ENCODE peak calls at places on chromosomes 12 and 14, in six cellular contexts. N is CD8-positive, alpha-beta T cell; T is heart right ventricle; V is neural progenitor cell; P is A549; C is Panc1. Y is an unnamed sample.

GRCh38 chr12:57231276-57232021 is 1.9 kb downstream of the SHMT2 start:
- DNase-seq in N (no peak), T (no peak), V (no peak), P (no peak), C (no peak), Y (peak; percentile 5)

GRCh38 chr12:5376591-5377207 is 55.2 kb upstream of the NTF3 start:
- DNase-seq in N (no peak), T (no peak), V (no peak), P (no peak), C (no peak), Y (no peak)

GRCh38 chr14:100850841-100851585 is 25.1 kb downstream of the MEG3 start:
- DNase-seq in N (peak; percentile 68), T (peak; percentile 44), V (peak; percentile 54), P (peak; percentile 69), C (no peak), Y (peak; percentile 58)

GRCh38 chr14:53011053-53011462 is 60.2 kb upstream of the FERMT2 start:
- DNase-seq in N (no peak), T (peak; percentile 54), V (peak; percentile 65), P (peak; percentile 61), C (no peak), Y (peak; percentile 76)

GRCh38 chr12:124512667-124513296 is 54.6 kb downstream of the NCOR2 start:
- DNase-seq in N (no peak), T (peak; percentile 90), V (peak; percentile 97), P (peak; percentile 75), C (no peak), Y (peak; percentile 86)

GRCh38 chr12:123164222-123164621 is 13.3 kb upstream of the PITPNM2 start:
- DNase-seq in N (no peak), T (no peak), V (no peak), P (no peak), C (no peak), Y (no peak)

GRCh38 chr12:109714141-109714912 is 702 bp downstream of the FAM222A start:
- DNase-seq in N (peak; percentile 39), T (peak; percentile 63), V (peak; percentile 92), P (peak; percentile 72), C (no peak), Y (peak; percentile 73)

GRCh38 chr14:101363880-101364391 is 197.4 kb upstream of the DIO3 start:
- DNase-seq in N (no peak), T (no peak), V (no peak), P (no peak), C (no peak), Y (no peak)

GRCh38 chr12:26740991-26741390 is 92.0 kb downstream of the ITPR2 start:
- DNase-seq in N (no peak), T (no peak), V (no peak), P (no peak), C (no peak), Y (no peak)

GRCh38 chr14:95222870-95223398 is 65.6 kb upstream of the DICER1 start:
- DNase-seq in N (no peak), T (no peak), V (no peak), P (no peak), C (no peak), Y (no peak)

GRCh38 chr14:36747411-36748184 is 85.9 kb downstream of the PAX9 start:
- DNase-seq in N (no peak), T (no peak), V (peak; percentile 30), P (peak; percentile 32), C (no peak), Y (no peak)

GRCh38 chr12:52247622-52248540 is 14.8 kb downstream of the KRT7 start:
- DNase-seq in N (no peak), T (no peak), V (no peak), P (no peak), C (no peak), Y (no peak)

GRCh38 chr12:92929957-92930356 is 862 bp upstream of the EEA1 start:
- DNase-seq in N (no peak), T (no peak), V (no peak), P (no peak), C (no peak), Y (no peak)

GRCh38 chr14:37594238-37594915 is 672 bp downstream of the FOXA1 start:
- DNase-seq in N (no peak), T (peak; percentile 34), V (peak; percentile 91), P (peak; percentile 75), C (peak; percentile 32), Y (no peak)

GRCh38 chr12:93484315-93484981 is 17.1 kb downstream of the MRPL42 start:
- DNase-seq in N (no peak), T (no peak), V (no peak), P (no peak), C (no peak), Y (no peak)

GRCh38 chr12:117844114-117844513 is 124.7 kb downstream of the KSR2 start:
- DNase-seq in N (no peak), T (no peak), V (no peak), P (no peak), C (no peak), Y (no peak)

GRCh38 chr12:88299567-88300101 is 157.5 kb downstream of the TMTC3 start:
- DNase-seq in N (no peak), T (no peak), V (no peak), P (peak; percentile 66), C (peak; percentile 76), Y (no peak)

GRCh38 chr12:57839996-57840395 is 6.5 kb downstream of the CTDSP2 start:
- DNase-seq in N (no peak), T (no peak), V (no peak), P (no peak), C (no peak), Y (no peak)

GRCh38 chr14:75804570-75805275 is 143.7 kb downstream of the TTLL5 start:
- DNase-seq in N (no peak), T (no peak), V (no peak), P (no peak), C (no peak), Y (no peak)

GRCh38 chr14:75805646-75806045 is 144.6 kb downstream of the TTLL5 start:
- DNase-seq in N (no peak), T (no peak), V (no peak), P (no peak), C (no peak), Y (no peak)

GRCh38 chr14:75803768-75804167 is 142.7 kb downstream of the TTLL5 start:
- DNase-seq in N (no peak), T (no peak), V (peak; percentile 85), P (no peak), C (no peak), Y (no peak)

GRCh38 chr14:75806247-75806876 is 145.3 kb downstream of the TTLL5 start:
- DNase-seq in N (no peak), T (peak; percentile 31), V (no peak), P (no peak), C (no peak), Y (no peak)

DNA sequence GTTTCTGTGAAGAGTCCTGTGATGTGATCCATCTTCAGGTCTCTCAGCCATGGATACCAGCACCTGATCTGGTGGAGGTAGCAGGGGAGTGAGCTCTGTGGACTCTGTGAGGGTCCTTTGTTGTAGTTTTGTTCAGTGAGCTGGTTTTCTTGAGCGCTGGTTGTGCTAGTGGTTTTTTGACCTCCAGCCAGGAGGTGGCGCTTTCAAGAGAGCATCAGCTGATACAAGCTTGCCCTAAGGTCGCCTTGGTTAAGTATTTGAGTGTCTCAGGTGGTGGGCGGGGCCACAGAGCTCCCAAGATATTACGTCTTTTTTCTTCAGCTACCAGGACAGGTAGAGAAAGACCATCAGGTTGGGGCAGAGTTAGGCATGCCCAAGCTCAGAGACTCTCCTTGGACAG is 139.7 kb downstream of the TTLL5 start:
- DNase-seq in N (no peak), T (no peak), V (no peak), P (no peak), C (no peak), Y (no peak)
- TF ChIP-seq CTCF in N (no peak), T (no peak), V (peak; percentile 26), P (no peak), C (peak; percentile 32), Y (no peak)

GRCh38 chr12:127334924-127335644 is 931.9 kb upstream of the TMEM132C start:
- DNase-seq in N (no peak), T (no peak), V (no peak), P (no peak), C (no peak), Y (no peak)

GRCh38 chr12:127336416-127336815 is 930.6 kb upstream of the TMEM132C start:
- DNase-seq in N (no peak), T (no peak), V (no peak), P (no peak), C (no peak), Y (no peak)

GRCh38 chr12:127340381-127340780 is 926.6 kb upstream of the TMEM132C start:
- DNase-seq in N (no peak), T (no peak), V (no peak), P (no peak), C (no peak), Y (no peak)

GRCh38 chr12:127342861-127343260 is 924.1 kb upstream of the TMEM132C start:
- DNase-seq in N (no peak), T (no peak), V (no peak), P (no peak), C (no peak), Y (no peak)

DNA sequence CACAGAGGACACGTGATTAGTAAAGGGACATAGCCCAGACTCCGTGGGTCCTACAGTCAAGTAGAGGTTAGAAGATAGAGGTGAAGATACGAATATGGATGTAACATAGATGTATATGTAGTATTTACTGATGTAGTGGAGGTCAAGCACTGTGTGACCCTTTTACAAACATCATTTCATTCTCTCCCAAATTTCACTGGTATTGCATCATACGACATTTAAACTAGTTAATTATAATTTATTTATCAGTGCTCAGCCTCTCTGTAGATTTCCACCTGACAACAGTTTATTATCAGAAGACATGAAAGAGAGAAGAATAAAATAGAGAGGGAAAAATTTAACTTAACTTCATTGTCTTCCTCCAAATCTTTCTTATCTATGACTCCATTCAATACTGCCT is 927.9 kb upstream of the TMEM132C start:
- DNase-seq in N (no peak), T (no peak), V (no peak), P (no peak), C (no peak), Y (no peak)
- H3K4me3 ChIP-seq in N (no peak overlapping the region), T (no peak overlapping the region), V (no peak overlapping the region), P (no peak overlapping the region), C (no peak overlapping the region), Y (no peak overlapping the region)

DNA sequence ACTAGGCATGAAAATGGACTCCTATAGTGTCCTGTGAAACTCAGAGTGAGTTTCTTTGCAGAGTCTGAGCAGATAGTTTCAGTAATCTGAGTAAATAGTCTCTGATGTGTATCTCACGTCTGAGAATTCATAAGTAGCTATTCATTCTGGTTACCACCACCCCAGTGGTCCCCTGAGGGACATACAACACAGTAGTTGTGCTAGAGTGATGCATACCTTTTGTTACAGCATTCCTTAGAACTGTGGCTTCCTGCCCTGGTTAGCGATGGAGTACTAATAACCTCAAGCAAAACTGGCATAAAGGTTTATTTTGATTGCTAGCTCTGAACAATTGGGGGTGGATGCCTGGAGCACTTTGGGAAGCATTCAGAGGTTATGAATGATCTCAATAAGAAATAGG is 114.7 kb downstream of the DAAM1 start:
- DNase-seq in N (no peak), T (no peak), V (no peak), P (no peak), C (no peak), Y (no peak)
- H3K4me1 ChIP-seq in N (no peaks in the 10 kb centered on the region), T (peaks cover 37% of the 10 kb centered on the region), V (peaks cover 7% of the 10 kb centered on the region), P (peaks cover 23% of the 10 kb centered on the region), C (no peaks in the 10 kb centered on the region), Y (peaks cover 88% of the 10 kb centered on the region)

DNA sequence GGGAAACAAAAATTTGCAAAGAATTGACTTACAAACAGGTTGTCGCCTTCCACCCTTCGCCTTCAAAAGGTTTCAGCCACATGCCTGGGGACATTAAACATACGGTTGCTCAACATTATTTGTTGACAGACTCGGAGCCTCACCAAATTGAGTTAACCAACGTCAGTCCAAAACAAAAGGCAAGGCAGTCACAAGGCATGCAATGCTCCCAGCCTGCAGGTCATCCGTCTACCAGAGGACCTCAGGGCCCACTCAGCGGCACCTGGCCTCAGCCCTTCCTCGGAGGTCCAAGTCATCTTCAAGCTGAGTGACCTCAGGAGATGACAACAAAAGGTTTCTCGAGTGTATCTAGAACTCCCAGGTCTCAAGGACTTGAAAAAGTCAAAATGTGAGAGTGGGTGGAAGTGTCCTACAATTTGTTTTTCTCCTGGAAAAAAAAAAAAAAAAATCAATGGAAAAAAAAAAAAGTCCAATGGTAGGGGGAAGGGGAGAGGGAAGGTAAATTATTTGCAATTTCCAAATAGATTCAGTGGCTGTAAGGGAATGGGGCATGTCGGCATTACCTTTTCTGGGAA is 64.3 kb downstream of the KDM2B start:
- DNase-seq in N (no peak), T (no peak), V (no peak), P (no peak), C (no peak), Y (no peak)
- TF ChIP-seq CTCF in N (no peak), T (no peak), V (no peak), P (no peak), C (no peak), Y (no peak)